ENCODE peak calls at places on chromosomes 13 and 19, in nine cellular contexts. One of them, this sample, is unnamed.
A peak's percentile ranks its signal among the peaks of the same experiment; 100 is the strongest.

GRCh38 chr13:31035162-31035951 is 102.9 kb downstream of the TEX26 start:
- DNase-seq in endodermal cell: no peak
- DNase-seq in colonic mucosa: no peak
- DNase-seq in esophagus squamous epithelium: no peak
- DNase-seq in left ventricle myocardium inferior: no peak
- DNase-seq in Peyer's patch: no peak
- DNase-seq in neural progenitor cell: no peak
- DNase-seq in IMR-90: peak; percentile 29
- DNase-seq in aorta: no peak
- DNase-seq in this sample: no peak

GRCh38 chr19:10219678-10220077 is 11.5 kb downstream of the S1PR2 start:
- DNase-seq in Peyer's patch: no peak
- DNase-seq in neural progenitor cell: peak; percentile 26
- DNase-seq in endodermal cell: peak; percentile 83
- DNase-seq in colonic mucosa: no peak
- DNase-seq in aorta: no peak
- DNase-seq in IMR-90: peak; percentile 89
- DNase-seq in esophagus squamous epithelium: no peak
- DNase-seq in left ventricle myocardium inferior: no peak
- DNase-seq in this sample: no peak

GRCh38 chr19:35845215-35846037 is 6.9 kb downstream of the NPHS1 start:
- DNase-seq in Peyer's patch: no peak
- DNase-seq in esophagus squamous epithelium: no peak
- DNase-seq in colonic mucosa: peak; percentile 69
- DNase-seq in aorta: no peak
- DNase-seq in IMR-90: no peak
- DNase-seq in left ventricle myocardium inferior: no peak
- DNase-seq in neural progenitor cell: peak; percentile 49
- DNase-seq in endodermal cell: peak; percentile 77
- DNase-seq in this sample: no peak

GRCh38 chr13:35789335-35790166 is 313.1 kb upstream of the MAB21L1 start:
- DNase-seq in colonic mucosa: no peak
- DNase-seq in aorta: no peak
- DNase-seq in esophagus squamous epithelium: no peak
- DNase-seq in neural progenitor cell: peak; percentile 77
- DNase-seq in left ventricle myocardium inferior: no peak
- DNase-seq in endodermal cell: no peak
- DNase-seq in IMR-90: peak; percentile 61
- DNase-seq in Peyer's patch: no peak
- DNase-seq in this sample: no peak

GRCh38 chr13:44470623-44471562 is 97.3 kb downstream of the SERP2 start:
- DNase-seq in esophagus squamous epithelium: no peak
- DNase-seq in left ventricle myocardium inferior: no peak
- DNase-seq in neural progenitor cell: peak; percentile 35
- DNase-seq in aorta: no peak
- DNase-seq in Peyer's patch: no peak
- DNase-seq in IMR-90: peak; percentile 40
- DNase-seq in endodermal cell: no peak
- DNase-seq in colonic mucosa: no peak
- DNase-seq in this sample: no peak

GRCh38 chr19:31676271-31677004 is 327.2 kb upstream of the TSHZ3 start:
- DNase-seq in endodermal cell: peak; percentile 73
- DNase-seq in esophagus squamous epithelium: no peak
- DNase-seq in aorta: no peak
- DNase-seq in Peyer's patch: no peak
- DNase-seq in left ventricle myocardium inferior: no peak
- DNase-seq in IMR-90: no peak
- DNase-seq in colonic mucosa: no peak
- DNase-seq in neural progenitor cell: peak; percentile 46
- DNase-seq in this sample: no peak

GRCh38 chr19:30236006-30236405 is 136.2 kb upstream of the ZNF536 start:
- DNase-seq in endodermal cell: no peak
- DNase-seq in neural progenitor cell: peak; percentile 74
- DNase-seq in esophagus squamous epithelium: no peak
- DNase-seq in left ventricle myocardium inferior: no peak
- DNase-seq in colonic mucosa: no peak
- DNase-seq in aorta: no peak
- DNase-seq in Peyer's patch: no peak
- DNase-seq in IMR-90: no peak
- DNase-seq in this sample: no peak

GRCh38 chr19:50728084-50728737 is 5.0 kb downstream of the CLEC11A start:
- DNase-seq in esophagus squamous epithelium: no peak
- DNase-seq in neural progenitor cell: peak; percentile 95
- DNase-seq in colonic mucosa: peak; percentile 48
- DNase-seq in aorta: peak; percentile 86
- DNase-seq in left ventricle myocardium inferior: peak; percentile 76
- DNase-seq in endodermal cell: peak; percentile 99
- DNase-seq in Peyer's patch: peak; percentile 26
- DNase-seq in IMR-90: peak; percentile 75
- DNase-seq in this sample: peak; percentile 35

GRCh38 chr13:37187110-37187509 is 81.6 kb upstream of the CSNK1A1L start:
- DNase-seq in aorta: no peak
- DNase-seq in endodermal cell: no peak
- DNase-seq in left ventricle myocardium inferior: no peak
- DNase-seq in neural progenitor cell: no peak
- DNase-seq in colonic mucosa: no peak
- DNase-seq in IMR-90: no peak
- DNase-seq in Peyer's patch: no peak
- DNase-seq in esophagus squamous epithelium: no peak
- DNase-seq in this sample: no peak

GRCh38 chr19:954672-955494 is 29.0 kb downstream of the ARID3A start:
- DNase-seq in esophagus squamous epithelium: no peak
- DNase-seq in neural progenitor cell: peak; percentile 63
- DNase-seq in left ventricle myocardium inferior: no peak
- DNase-seq in aorta: no peak
- DNase-seq in Peyer's patch: peak; percentile 36
- DNase-seq in IMR-90: no peak
- DNase-seq in colonic mucosa: no peak
- DNase-seq in endodermal cell: peak; percentile 69
- DNase-seq in this sample: no peak

GRCh38 chr19:954272-954671 is 28.4 kb downstream of the ARID3A start:
- DNase-seq in IMR-90: no peak
- DNase-seq in left ventricle myocardium inferior: no peak
- DNase-seq in esophagus squamous epithelium: no peak
- DNase-seq in colonic mucosa: no peak
- DNase-seq in Peyer's patch: no peak
- DNase-seq in aorta: no peak
- DNase-seq in endodermal cell: no peak
- DNase-seq in neural progenitor cell: no peak
- DNase-seq in this sample: no peak

GRCh38 chr19:955803-956746 is 28.1 kb upstream of the WDR18 start:
- DNase-seq in left ventricle myocardium inferior: no peak
- DNase-seq in esophagus squamous epithelium: no peak
- DNase-seq in endodermal cell: no peak
- DNase-seq in colonic mucosa: no peak
- DNase-seq in aorta: no peak
- DNase-seq in IMR-90: no peak
- DNase-seq in neural progenitor cell: peak; percentile 93
- DNase-seq in Peyer's patch: no peak
- DNase-seq in this sample: no peak

GRCh38 chr19:958967-959685 is 25.0 kb upstream of the WDR18 start:
- DNase-seq in left ventricle myocardium inferior: no peak
- DNase-seq in aorta: no peak
- DNase-seq in endodermal cell: no peak
- DNase-seq in colonic mucosa: no peak
- DNase-seq in IMR-90: peak; percentile 67
- DNase-seq in esophagus squamous epithelium: no peak
- DNase-seq in Peyer's patch: no peak
- DNase-seq in neural progenitor cell: no peak
- DNase-seq in this sample: no peak

GRCh38 chr19:956747-957451 is 27.2 kb upstream of the WDR18 start:
- DNase-seq in aorta: no peak
- DNase-seq in esophagus squamous epithelium: no peak
- DNase-seq in neural progenitor cell: peak; percentile 91
- DNase-seq in colonic mucosa: no peak
- DNase-seq in Peyer's patch: no peak
- DNase-seq in IMR-90: peak; percentile 36
- DNase-seq in endodermal cell: peak; percentile 88
- DNase-seq in left ventricle myocardium inferior: no peak
- DNase-seq in this sample: no peak
- H3K4me1 ChIP-seq in aorta: no peaks in the 10 kb centered on the region
- H3K4me1 ChIP-seq in esophagus squamous epithelium: peaks cover 34% of the 10 kb centered on the region
- H3K4me1 ChIP-seq in neural progenitor cell: peaks cover 47% of the 10 kb centered on the region
- H3K4me1 ChIP-seq in colonic mucosa: peaks cover 19% of the 10 kb centered on the region
- H3K4me1 ChIP-seq in Peyer's patch: peaks cover 6% of the 10 kb centered on the region
- H3K4me1 ChIP-seq in IMR-90: peaks cover 37% of the 10 kb centered on the region
- H3K4me1 ChIP-seq in endodermal cell: peaks cover 6% of the 10 kb centered on the region
- H3K4me1 ChIP-seq in left ventricle myocardium inferior: peaks cover 12% of the 10 kb centered on the region
- H3K4me1 ChIP-seq in this sample: no peaks in the 10 kb centered on the region

GRCh38 chr19:46082728-46083050 is 41.8 kb downstream of the IGFL3 start:
- DNase-seq in Peyer's patch: no peak
- DNase-seq in endodermal cell: no peak
- DNase-seq in esophagus squamous epithelium: no peak
- DNase-seq in aorta: no peak
- DNase-seq in colonic mucosa: no peak
- DNase-seq in left ventricle myocardium inferior: no peak
- DNase-seq in neural progenitor cell: no peak
- DNase-seq in IMR-90: no peak
- DNase-seq in this sample: no peak

GRCh38 chr19:46088101-46088500 is 36.4 kb downstream of the IGFL3 start:
- DNase-seq in Peyer's patch: no peak
- DNase-seq in neural progenitor cell: no peak
- DNase-seq in left ventricle myocardium inferior: no peak
- DNase-seq in colonic mucosa: no peak
- DNase-seq in esophagus squamous epithelium: no peak
- DNase-seq in IMR-90: no peak
- DNase-seq in aorta: no peak
- DNase-seq in endodermal cell: no peak
- DNase-seq in this sample: no peak

GRCh38 chr19:46081928-46082727 is 41.3 kb upstream of the IGFL4 start:
- DNase-seq in aorta: no peak
- DNase-seq in neural progenitor cell: peak; percentile 65
- DNase-seq in esophagus squamous epithelium: no peak
- DNase-seq in Peyer's patch: no peak
- DNase-seq in IMR-90: peak; percentile 67
- DNase-seq in left ventricle myocardium inferior: no peak
- DNase-seq in colonic mucosa: peak; percentile 35
- DNase-seq in endodermal cell: peak; percentile 58
- DNase-seq in this sample: no peak

GRCh38 chr19:46089432-46089831 is 35.1 kb downstream of the IGFL3 start:
- DNase-seq in IMR-90: no peak
- DNase-seq in aorta: no peak
- DNase-seq in left ventricle myocardium inferior: no peak
- DNase-seq in neural progenitor cell: no peak
- DNase-seq in Peyer's patch: no peak
- DNase-seq in colonic mucosa: no peak
- DNase-seq in endodermal cell: no peak
- DNase-seq in esophagus squamous epithelium: no peak
- DNase-seq in this sample: no peak

DNA sequence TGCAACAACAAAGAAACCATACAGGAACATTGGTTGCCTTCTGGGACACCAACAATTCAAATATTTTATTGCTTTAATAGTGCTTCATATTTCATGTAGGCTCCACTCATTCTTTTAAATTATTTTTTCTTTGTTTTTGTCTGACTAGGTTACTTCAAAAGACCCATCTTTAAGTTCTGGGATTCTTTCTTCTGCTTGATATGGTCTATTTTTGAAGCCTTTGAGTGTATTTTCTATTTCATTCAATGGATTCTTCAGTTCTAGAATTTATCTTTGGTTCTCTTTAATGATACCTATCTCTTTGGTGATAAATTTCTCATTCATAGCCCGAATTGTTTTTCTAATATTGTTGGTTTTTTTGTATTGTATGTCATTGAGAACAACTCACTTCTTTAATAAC is 38.6 kb downstream of the IGFL3 start:
- DNase-seq in left ventricle myocardium inferior: no peak
- DNase-seq in Peyer's patch: no peak
- DNase-seq in aorta: no peak
- DNase-seq in neural progenitor cell: no peak
- DNase-seq in colonic mucosa: no peak
- DNase-seq in esophagus squamous epithelium: no peak
- DNase-seq in IMR-90: no peak
- DNase-seq in endodermal cell: no peak
- DNase-seq in this sample: no peak
- H3K9me3 ChIP-seq in left ventricle myocardium inferior: peaks cover 56% of the 10 kb centered on the region
- H3K9me3 ChIP-seq in Peyer's patch: no peaks in the 10 kb centered on the region
- H3K9me3 ChIP-seq in aorta: peaks cover 17% of the 10 kb centered on the region
- H3K9me3 ChIP-seq in neural progenitor cell: peaks cover 5% of the 10 kb centered on the region
- H3K9me3 ChIP-seq in colonic mucosa: no peaks in the 10 kb centered on the region
- H3K9me3 ChIP-seq in esophagus squamous epithelium: peaks cover 5% of the 10 kb centered on the region
- H3K9me3 ChIP-seq in IMR-90: peaks cover 17% of the 10 kb centered on the region
- H3K9me3 ChIP-seq in endodermal cell: peaks cover 81% of the 10 kb centered on the region
- H3K9me3 ChIP-seq in this sample: no peaks in the 10 kb centered on the region

DNA sequence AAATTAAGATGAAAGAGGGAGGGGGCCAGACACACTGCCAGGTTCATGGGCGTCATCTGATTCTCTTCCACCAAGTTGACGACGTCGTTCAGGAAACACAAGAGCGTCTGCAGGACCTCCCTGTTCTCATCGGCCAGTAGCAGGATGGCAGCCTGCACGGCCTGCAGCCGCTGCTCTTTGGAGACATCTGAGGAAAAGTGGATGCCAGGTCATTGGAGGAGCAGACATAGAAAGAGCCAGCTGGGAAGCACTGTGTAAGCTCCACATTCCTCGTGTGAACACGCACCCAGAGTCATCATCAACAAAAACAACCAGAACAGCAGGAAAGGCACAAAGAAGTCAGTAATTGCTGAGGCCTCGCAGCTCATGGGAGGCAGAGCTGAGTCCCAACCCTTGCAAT is 96.5 kb downstream of the KL start:
- DNase-seq in Peyer's patch: no peak
- DNase-seq in esophagus squamous epithelium: no peak
- DNase-seq in neural progenitor cell: no peak
- DNase-seq in colonic mucosa: no peak
- DNase-seq in endodermal cell: no peak
- DNase-seq in IMR-90: peak; percentile 20
- DNase-seq in left ventricle myocardium inferior: no peak
- DNase-seq in aorta: no peak
- DNase-seq in this sample: no peak
- H3K4me1 ChIP-seq in Peyer's patch: peaks cover 10% of the 10 kb centered on the region
- H3K4me1 ChIP-seq in esophagus squamous epithelium: peaks cover 64% of the 10 kb centered on the region
- H3K4me1 ChIP-seq in neural progenitor cell: no peaks in the 10 kb centered on the region
- H3K4me1 ChIP-seq in colonic mucosa: no peaks in the 10 kb centered on the region
- H3K4me1 ChIP-seq in endodermal cell: peaks cover 5% of the 10 kb centered on the region
- H3K4me1 ChIP-seq in IMR-90: peaks cover 44% of the 10 kb centered on the region
- H3K4me1 ChIP-seq in left ventricle myocardium inferior: peaks cover 64% of the 10 kb centered on the region
- H3K4me1 ChIP-seq in aorta: peaks cover 4% of the 10 kb centered on the region
- H3K4me1 ChIP-seq in this sample: peaks cover 24% of the 10 kb centered on the region

GRCh38 chr19:44163789-44164188 is 1.1 kb upstream of the ZNF226 start:
- DNase-seq in IMR-90: no peak
- DNase-seq in neural progenitor cell: no peak
- DNase-seq in left ventricle myocardium inferior: no peak
- DNase-seq in esophagus squamous epithelium: no peak
- DNase-seq in colonic mucosa: no peak
- DNase-seq in aorta: no peak
- DNase-seq in Peyer's patch: no peak
- DNase-seq in endodermal cell: no peak
- DNase-seq in this sample: no peak

GRCh38 chr19:44164673-44165512 is at the start of gene ZNF226:
- DNase-seq in left ventricle myocardium inferior: peak; percentile 84
- DNase-seq in IMR-90: peak; percentile 99
- DNase-seq in neural progenitor cell: peak; percentile 96
- DNase-seq in colonic mucosa: peak; percentile 93
- DNase-seq in esophagus squamous epithelium: peak; percentile 50
- DNase-seq in endodermal cell: peak; percentile 94
- DNase-seq in Peyer's patch: peak; percentile 90
- DNase-seq in aorta: peak; percentile 91
- DNase-seq in this sample: peak; percentile 94

DNA sequence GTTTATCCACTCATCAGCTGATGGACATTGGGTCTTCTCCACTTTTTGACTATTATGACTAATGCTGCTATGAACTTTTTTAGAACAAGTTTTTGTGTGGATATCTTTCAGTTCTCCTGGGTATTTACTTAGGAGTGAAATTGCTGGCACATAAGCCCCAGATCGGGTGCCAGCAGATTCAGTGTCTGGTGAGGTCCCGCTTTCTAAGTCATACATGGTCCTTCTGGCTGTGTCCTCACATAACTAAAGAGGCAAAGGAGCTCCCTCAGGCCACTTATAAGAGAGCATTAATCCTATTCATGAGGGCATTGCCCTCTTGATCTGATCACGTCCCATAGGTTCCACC is 600 bp upstream of the ZNF226 start:
- DNase-seq in aorta: no peak
- DNase-seq in Peyer's patch: no peak
- DNase-seq in IMR-90: no peak
- DNase-seq in neural progenitor cell: peak; percentile 2
- DNase-seq in endodermal cell: no peak
- DNase-seq in left ventricle myocardium inferior: no peak
- DNase-seq in esophagus squamous epithelium: no peak
- DNase-seq in colonic mucosa: peak; percentile 18
- DNase-seq in this sample: no peak
- H3K9me3 ChIP-seq in aorta: peaks cover 10% of the 10 kb centered on the region
- H3K9me3 ChIP-seq in Peyer's patch: no peaks in the 10 kb centered on the region
- H3K9me3 ChIP-seq in IMR-90: no peaks in the 10 kb centered on the region
- H3K9me3 ChIP-seq in neural progenitor cell: no peaks in the 10 kb centered on the region
- H3K9me3 ChIP-seq in endodermal cell: peaks cover 7% of the 10 kb centered on the region
- H3K9me3 ChIP-seq in left ventricle myocardium inferior: peaks cover 79% of the 10 kb centered on the region
- H3K9me3 ChIP-seq in esophagus squamous epithelium: peaks cover 24% of the 10 kb centered on the region
- H3K9me3 ChIP-seq in colonic mucosa: no peaks in the 10 kb centered on the region
- H3K9me3 ChIP-seq in this sample: peaks cover 6% of the 10 kb centered on the region

This sample was measured in gastrocnemius medialis.